ENCODE peak calls at places on chromosomes 3 and 15, in five cellular contexts. Y is IMR-90, U is H9, W is mesenchymal stem cell, B is H1. I is an unnamed sample.

GRCh38 chr15:74420193-74420905 is 13.4 kb downstream of the SEMA7A start:
- DNase-seq in B (no peak), U (no peak), Y (no peak), W (no peak), I (no peak)

GRCh38 chr3:35772364-35773009 is 133.2 kb downstream of the ARPP21 start:
- DNase-seq in Y (no peak), W (no peak), B (no peak), U (no peak), I (no peak)

GRCh38 chr3:17014734-17015133 is 130.0 kb downstream of the PLCL2 start:
- DNase-seq in W (no peak), U (no peak), Y (no peak), B (no peak), I (no peak)

GRCh38 chr3:16059700-16060357 is 114.7 kb upstream of the GALNT15 start:
- DNase-seq in W (no peak), B (no peak), Y (no peak), U (no peak), I (no peak)

GRCh38 chr3:125585595-125586223 is 9.6 kb downstream of the OSBPL11 start:
- DNase-seq in U (peak), B (no peak), Y (peak), W (peak), I (peak)

GRCh38 chr15:79682851-79683288 is 213.9 kb downstream of the MTHFS start:
- DNase-seq in W (no peak), B (no peak), Y (peak), U (no peak), I (no peak)

GRCh38 chr3:882526-882925 is 210.3 kb upstream of the CNTN6 start:
- DNase-seq in Y (no peak), B (no peak), W (no peak), U (no peak), I (no peak)

GRCh38 chr3:180594631-180595348 is 7.2 kb upstream of the TTC14 start:
- DNase-seq in B (no peak), W (peak), Y (peak), U (no peak), I (peak)

GRCh38 chr3:187291512-187292132 is at the start of gene MASP1:
- DNase-seq in W (peak), U (peak), B (no peak), Y (peak), I (peak)

GRCh38 chr3:42544492-42545283 is 37.1 kb downstream of the SEC22C start:
- DNase-seq in B (no peak), U (no peak), W (peak), Y (no peak), I (no peak)

GRCh38 chr15:95291878-95292472 is 1038.5 kb upstream of the NR2F2 start:
- DNase-seq in Y (peak), B (no peak), W (no peak), U (no peak), I (peak)

GRCh38 chr15:36914962-36915808 is 185.2 kb downstream of the MEIS2 start:
- DNase-seq in Y (no peak), U (no peak), W (peak), B (no peak), I (no peak)

GRCh38 chr15:60003243-60004018 is 680 bp upstream of the FOXB1 start:
- DNase-seq in W (no peak), B (no peak), Y (no peak), U (no peak), I (no peak)

GRCh38 chr3:187238239-187238638 is 41.0 kb downstream of the RTP1 start:
- DNase-seq in B (no peak), Y (no peak), U (no peak), W (no peak), I (no peak)

GRCh38 chr15:75694241-75695182 is 18.1 kb downstream of the CSPG4 start:
- DNase-seq in U (peak), B (no peak), W (peak), Y (peak), I (no peak)

GRCh38 chr15:40238927-40239591 is at the start of gene PAK6:
- DNase-seq in B (peak), Y (peak), U (peak), W (peak), I (peak)
- H4K91ac ChIP-seq in B (peak), Y (no peak), U (no peak), W (no peak), I (no peak)

DNA sequence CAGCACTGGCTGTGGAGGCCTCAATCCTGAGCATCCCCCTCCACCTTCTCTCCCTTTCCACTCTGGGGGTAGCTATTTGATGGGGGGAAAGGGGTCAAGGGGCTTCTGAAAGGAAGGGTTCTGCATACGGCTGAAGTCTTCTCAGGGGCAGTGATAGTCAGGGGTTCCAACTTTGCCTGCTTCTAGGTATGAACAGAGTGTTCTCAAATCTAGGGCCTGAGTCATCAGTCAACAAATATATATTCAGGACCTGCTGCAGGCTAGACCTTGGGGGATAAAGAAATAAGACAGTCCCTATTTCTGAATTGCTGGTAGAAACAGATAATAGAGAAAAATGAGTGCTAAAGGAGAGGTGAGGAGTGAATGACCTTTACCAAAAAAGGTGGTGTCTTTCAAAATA is 12.8 kb downstream of the RGMA start:
- DNase-seq in Y (no peak), B (no peak), U (no peak), W (no peak), I (no peak)
- H2BK15ac ChIP-seq in Y (no peak), B (no peak), U (no peak), W (no peak), I (no peak)

GRCh38 chr3:128232421-128233180 is 79.3 kb downstream of the EEFSEC start:
- DNase-seq in W (no peak), B (no peak), Y (no peak), U (no peak), I (no peak)
- H4K91ac ChIP-seq in W (no peak), B (no peak), Y (no peak), U (no peak), I (no peak)

GRCh38 chr3:31790516-31791148 is 190.4 kb downstream of the OSBPL10 start:
- DNase-seq in B (no peak), Y (no peak), U (no peak), W (no peak), I (no peak)
- H2BK15ac ChIP-seq in B (no peak), Y (no peak), U (no peak), W (no peak), I (no peak)